ENCODE peak calls at places on chromosomes 7 and 10, in eight cellular contexts. D, V, P, B, G, Y, N and W are unnamed samples.

GRCh38 chr10:34474060-34474376 is 341.1 kb downstream of the PARD3 start:
- DNase-seq in D (no peak), V (no peak), P (no peak), B (no peak), G (no peak), Y (no peak), N (no peak), W (no peak)

GRCh38 chr7:6546852-6547251 is 4.4 kb downstream of the GRID2IP start:
- DNase-seq in D (peak), V (no peak), P (no peak), B (no peak), G (peak), Y (no peak), N (no peak), W (no peak)

GRCh38 chr10:121911421-121911697 is 16.5 kb downstream of the ATE1 start:
- DNase-seq in D (no peak), V (no peak), P (no peak), B (no peak), G (no peak), Y (no peak), N (no peak), W (no peak)

GRCh38 chr7:66055321-66055956 is 20.2 kb upstream of the ASL start:
- DNase-seq in D (no peak), V (no peak), P (no peak), B (no peak), G (no peak), Y (no peak), N (no peak), W (peak)

GRCh38 chr7:107951896-107952295 is 51.1 kb downstream of the LAMB1 start:
- DNase-seq in D (no peak), V (no peak), P (no peak), B (no peak), G (no peak), Y (no peak), N (no peak), W (no peak)

GRCh38 chr7:15686209-15686956 is at the start of gene MEOX2:
- DNase-seq in D (no peak), V (no peak), P (peak), B (peak), G (peak), Y (no peak), N (peak), W (no peak)

GRCh38 chr10:77537720-77538373 is 99.8 kb downstream of the KCNMA1 start:
- DNase-seq in D (no peak), V (no peak), P (no peak), B (no peak), G (peak), Y (no peak), N (no peak), W (no peak)

GRCh38 chr7:143390098-143390772 is 9.1 kb downstream of the ZYX start:
- DNase-seq in D (no peak), V (no peak), P (no peak), B (no peak), G (no peak), Y (no peak), N (no peak), W (no peak)

GRCh38 chr10:22570733-22571430 is 143.5 kb downstream of the PIP4K2A start:
- DNase-seq in D (no peak), V (no peak), P (no peak), B (no peak), G (no peak), Y (no peak), N (no peak), W (no peak)

GRCh38 chr10:17074548-17074860 is 55.1 kb downstream of the CUBN start:
- DNase-seq in D (no peak), V (no peak), P (no peak), B (no peak), G (no peak), Y (no peak), N (no peak), W (no peak)

GRCh38 chr10:112778579-112778978 is 171.5 kb upstream of the TCF7L2 start:
- DNase-seq in D (no peak), V (no peak), P (no peak), B (no peak), G (no peak), Y (no peak), N (no peak), W (no peak)

GRCh38 chr7:38428040-38428439 is 154.6 kb upstream of the TARP start:
- DNase-seq in D (no peak), V (no peak), P (no peak), B (no peak), G (no peak), Y (no peak), N (no peak), W (no peak)

GRCh38 chr7:157011333-157012112 is 1.1 kb upstream of the MNX1 start:
- DNase-seq in D (peak), V (no peak), P (no peak), B (no peak), G (no peak), Y (no peak), N (no peak), W (no peak)

GRCh38 chr7:1713502-1714484 is 43.7 kb downstream of the ELFN1 start:
- DNase-seq in D (no peak), V (no peak), P (no peak), B (no peak), G (peak), Y (peak), N (no peak), W (no peak)

GRCh38 chr7:156560075-156560474 is 80.5 kb upstream of the RNF32 start:
- DNase-seq in D (peak), V (no peak), P (no peak), B (no peak), G (peak), Y (no peak), N (no peak), W (no peak)

GRCh38 chr10:514137-514671 is 175.3 kb downstream of the DIP2C start:
- DNase-seq in D (no peak), V (no peak), P (peak), B (no peak), G (no peak), Y (peak), N (peak), W (no peak)

GRCh38 chr7:35967366-35968139 is 166.7 kb downstream of the SEPTIN7 start:
- DNase-seq in D (no peak), V (no peak), P (no peak), B (no peak), G (no peak), Y (no peak), N (no peak), W (no peak)

GRCh38 chr10:132196178-132197113 is 9.7 kb downstream of the DPYSL4 start:
- DNase-seq in D (no peak), V (no peak), P (no peak), B (no peak), G (no peak), Y (no peak), N (no peak), W (no peak)

GRCh38 chr7:151088856-151089699 is 2.8 kb downstream of the AGAP3 start:
- DNase-seq in D (no peak), V (no peak), P (peak), B (peak), G (no peak), Y (no peak), N (no peak), W (no peak)

GRCh38 chr7:151168022-151168786 is 710 bp upstream of the GBX1 start:
- DNase-seq in D (peak), V (peak), P (no peak), B (no peak), G (peak), Y (no peak), N (no peak), W (peak)

GRCh38 chr7:128922496-128923410 is 12.2 kb upstream of the KCP start:
- DNase-seq in D (no peak), V (no peak), P (no peak), B (no peak), G (no peak), Y (no peak), N (peak), W (no peak)

GRCh38 chr7:2452074-2452507 is 24.1 kb downstream of the GRIFIN start:
- DNase-seq in D (no peak), V (no peak), P (no peak), B (no peak), G (peak), Y (no peak), N (no peak), W (no peak)

GRCh38 chr7:111855161-111855841 is 293.0 kb upstream of the IMMP2L start:
- DNase-seq in D (peak), V (no peak), P (no peak), B (no peak), G (peak), Y (peak), N (no peak), W (peak)

GRCh38 chr10:114526112-114526496 is 121.8 kb upstream of the AFAP1L2 start:
- DNase-seq in D (no peak), V (no peak), P (no peak), B (no peak), G (no peak), Y (no peak), N (no peak), W (peak)

GRCh38 chr7:24835643-24836042 is 78.4 kb upstream of the GSDME start:
- DNase-seq in D (no peak), V (no peak), P (no peak), B (no peak), G (no peak), Y (no peak), N (no peak), W (no peak)

GRCh38 chr7:30852744-30853288 is 58.8 kb upstream of the AQP1 start:
- DNase-seq in D (no peak), V (no peak), P (no peak), B (no peak), G (no peak), Y (no peak), N (no peak), W (no peak)

GRCh38 chr10:101444058-101444457 is 90.1 kb downstream of the BTRC start:
- DNase-seq in D (no peak), V (no peak), P (no peak), B (no peak), G (no peak), Y (no peak), N (no peak), W (no peak)

GRCh38 chr7:148045521-148045920 is 545.0 kb upstream of the C7orf33 start:
- DNase-seq in D (no peak), V (no peak), P (no peak), B (no peak), G (no peak), Y (peak), N (no peak), W (no peak)

GRCh38 chr7:55086413-55087201 is 67.8 kb downstream of the EGFR start:
- DNase-seq in D (no peak), V (no peak), P (no peak), B (no peak), G (peak), Y (no peak), N (no peak), W (no peak)

GRCh38 chr7:73615886-73616285 is 8.4 kb downstream of the MLXIPL start:
- DNase-seq in D (no peak), V (no peak), P (no peak), B (no peak), G (no peak), Y (no peak), N (no peak), W (no peak)

GRCh38 chr7:26156454-26157365 is 4.7 kb downstream of the NFE2L3 start:
- DNase-seq in D (no peak), V (no peak), P (no peak), B (no peak), G (no peak), Y (no peak), N (no peak), W (no peak)

GRCh38 chr7:98021588-98022351 is 31.8 kb upstream of the OCM2 start:
- DNase-seq in D (peak), V (peak), P (no peak), B (peak), G (peak), Y (peak), N (peak), W (peak)

GRCh38 chr7:142111509-142111908 is at the start of gene MGAM2:
- DNase-seq in D (no peak), V (no peak), P (no peak), B (no peak), G (no peak), Y (no peak), N (no peak), W (no peak)

GRCh38 chr10:72540193-72540807 is 85.6 kb downstream of the MICU1 start:
- DNase-seq in D (no peak), V (no peak), P (no peak), B (no peak), G (no peak), Y (no peak), N (no peak), W (no peak)

GRCh38 chr7:1610013-1610677 is 40.3 kb upstream of the PSMG3 start:
- DNase-seq in D (no peak), V (no peak), P (no peak), B (no peak), G (no peak), Y (no peak), N (no peak), W (no peak)

GRCh38 chr10:115432188-115432819 is 339.1 kb downstream of the ATRNL1 start:
- DNase-seq in D (no peak), V (no peak), P (no peak), B (no peak), G (peak), Y (peak), N (no peak), W (no peak)

GRCh38 chr7:157943561-157943960 is 606.8 kb downstream of the DNAJB6 start:
- DNase-seq in D (no peak), V (no peak), P (no peak), B (no peak), G (no peak), Y (no peak), N (no peak), W (no peak)

GRCh38 chr10:103696411-103697145 is 158.8 kb downstream of the SH3PXD2A start:
- DNase-seq in D (peak), V (peak), P (no peak), B (no peak), G (peak), Y (peak), N (no peak), W (peak)

GRCh38 chr7:139730746-139731612 is 46.8 kb downstream of the HIPK2 start:
- DNase-seq in D (no peak), V (no peak), P (no peak), B (no peak), G (no peak), Y (no peak), N (no peak), W (no peak)